ENCODE peak calls at places on chromosomes 13 and 19, in nine cellular contexts. One of them, this sample, is unnamed.

GRCh38 chr19:518292-519231 is 11.3 kb downstream of the TPGS1 start:
- DNase-seq in AG10803: peak; percentile 35
- DNase-seq in neural crest cell: peak; percentile 40
- DNase-seq in IMR-90: peak; percentile 63
- DNase-seq in A549: no peak
- DNase-seq in Calu3: no peak
- DNase-seq in cardiac fibroblast: peak; percentile 91
- DNase-seq in fibroblast of mammary gland: no peak
- DNase-seq in choroid plexus epithelial cell: no peak
- DNase-seq in this sample: no peak

GRCh38 chr19:17346109-17346671 is 8.8 kb downstream of the GTPBP3 start:
- DNase-seq in AG10803: peak; percentile 41
- DNase-seq in neural crest cell: peak; percentile 90
- DNase-seq in IMR-90: peak; percentile 42
- DNase-seq in A549: peak; percentile 58
- DNase-seq in Calu3: peak; percentile 81
- DNase-seq in cardiac fibroblast: peak; percentile 72
- DNase-seq in fibroblast of mammary gland: peak; percentile 54
- DNase-seq in choroid plexus epithelial cell: peak; percentile 68
- DNase-seq in this sample: no peak

GRCh38 chr13:44131069-44131614 is 242.5 kb upstream of the SERP2 start:
- DNase-seq in AG10803: no peak
- DNase-seq in neural crest cell: no peak
- DNase-seq in IMR-90: no peak
- DNase-seq in A549: no peak
- DNase-seq in Calu3: no peak
- DNase-seq in cardiac fibroblast: no peak
- DNase-seq in fibroblast of mammary gland: no peak
- DNase-seq in choroid plexus epithelial cell: no peak
- DNase-seq in this sample: no peak

GRCh38 chr19:33978286-33978685 is 181.6 kb downstream of the KCTD15 start:
- DNase-seq in AG10803: no peak
- DNase-seq in neural crest cell: no peak
- DNase-seq in IMR-90: no peak
- DNase-seq in A549: no peak
- DNase-seq in Calu3: no peak
- DNase-seq in cardiac fibroblast: no peak
- DNase-seq in fibroblast of mammary gland: no peak
- DNase-seq in choroid plexus epithelial cell: no peak
- DNase-seq in this sample: no peak

GRCh38 chr13:56893843-56894242 is 246.9 kb upstream of the PRR20A start:
- DNase-seq in AG10803: no peak
- DNase-seq in neural crest cell: no peak
- DNase-seq in IMR-90: no peak
- DNase-seq in A549: no peak
- DNase-seq in Calu3: no peak
- DNase-seq in cardiac fibroblast: no peak
- DNase-seq in fibroblast of mammary gland: no peak
- DNase-seq in choroid plexus epithelial cell: no peak
- DNase-seq in this sample: no peak

GRCh38 chr19:3816566-3817218 is 30.5 kb upstream of the MATK start:
- DNase-seq in AG10803: no peak
- DNase-seq in neural crest cell: no peak
- DNase-seq in IMR-90: no peak
- DNase-seq in A549: no peak
- DNase-seq in Calu3: no peak
- DNase-seq in cardiac fibroblast: no peak
- DNase-seq in fibroblast of mammary gland: no peak
- DNase-seq in choroid plexus epithelial cell: no peak
- DNase-seq in this sample: no peak

GRCh38 chr19:898663-899062 is 5.4 kb downstream of the RNU6-9 start:
- DNase-seq in AG10803: no peak
- DNase-seq in neural crest cell: no peak
- DNase-seq in IMR-90: no peak
- DNase-seq in A549: no peak
- DNase-seq in Calu3: no peak
- DNase-seq in cardiac fibroblast: no peak
- DNase-seq in fibroblast of mammary gland: no peak
- DNase-seq in choroid plexus epithelial cell: no peak
- DNase-seq in this sample: no peak

GRCh38 chr13:39253774-39254173 is 215.5 kb downstream of the NHLRC3 start:
- DNase-seq in AG10803: peak; percentile 3
- DNase-seq in neural crest cell: no peak
- DNase-seq in IMR-90: peak; percentile 59
- DNase-seq in A549: no peak
- DNase-seq in Calu3: no peak
- DNase-seq in cardiac fibroblast: peak; percentile 27
- DNase-seq in fibroblast of mammary gland: peak; percentile 8
- DNase-seq in choroid plexus epithelial cell: peak; percentile 83
- DNase-seq in this sample: no peak

GRCh38 chr13:78632956-78633355 is 26.0 kb downstream of the OBI1 start:
- DNase-seq in AG10803: no peak
- DNase-seq in neural crest cell: no peak
- DNase-seq in IMR-90: no peak
- DNase-seq in A549: no peak
- DNase-seq in Calu3: no peak
- DNase-seq in cardiac fibroblast: no peak
- DNase-seq in fibroblast of mammary gland: no peak
- DNase-seq in choroid plexus epithelial cell: no peak
- DNase-seq in this sample: no peak

GRCh38 chr13:48299591-48299990 is 4.0 kb upstream of the RB1 start:
- DNase-seq in AG10803: no peak
- DNase-seq in neural crest cell: no peak
- DNase-seq in IMR-90: no peak
- DNase-seq in A549: no peak
- DNase-seq in Calu3: no peak
- DNase-seq in cardiac fibroblast: no peak
- DNase-seq in fibroblast of mammary gland: no peak
- DNase-seq in choroid plexus epithelial cell: no peak
- DNase-seq in this sample: no peak

GRCh38 chr13:48302920-48303330 is 626 bp upstream of the RB1 start:
- DNase-seq in AG10803: peak; percentile 47
- DNase-seq in neural crest cell: no peak
- DNase-seq in IMR-90: peak; percentile 37
- DNase-seq in A549: no peak
- DNase-seq in Calu3: no peak
- DNase-seq in cardiac fibroblast: no peak
- DNase-seq in fibroblast of mammary gland: no peak
- DNase-seq in choroid plexus epithelial cell: peak; percentile 41
- DNase-seq in this sample: no peak

GRCh38 chr13:48304132-48304876 is 753 bp downstream of the RB1 start:
- DNase-seq in AG10803: peak; percentile 52
- DNase-seq in neural crest cell: peak; percentile 9
- DNase-seq in IMR-90: peak; percentile 55
- DNase-seq in A549: peak; percentile 6
- DNase-seq in Calu3: peak; percentile 6
- DNase-seq in cardiac fibroblast: peak; percentile 67
- DNase-seq in fibroblast of mammary gland: peak; percentile 52
- DNase-seq in choroid plexus epithelial cell: peak; percentile 63
- DNase-seq in this sample: no peak

DNA sequence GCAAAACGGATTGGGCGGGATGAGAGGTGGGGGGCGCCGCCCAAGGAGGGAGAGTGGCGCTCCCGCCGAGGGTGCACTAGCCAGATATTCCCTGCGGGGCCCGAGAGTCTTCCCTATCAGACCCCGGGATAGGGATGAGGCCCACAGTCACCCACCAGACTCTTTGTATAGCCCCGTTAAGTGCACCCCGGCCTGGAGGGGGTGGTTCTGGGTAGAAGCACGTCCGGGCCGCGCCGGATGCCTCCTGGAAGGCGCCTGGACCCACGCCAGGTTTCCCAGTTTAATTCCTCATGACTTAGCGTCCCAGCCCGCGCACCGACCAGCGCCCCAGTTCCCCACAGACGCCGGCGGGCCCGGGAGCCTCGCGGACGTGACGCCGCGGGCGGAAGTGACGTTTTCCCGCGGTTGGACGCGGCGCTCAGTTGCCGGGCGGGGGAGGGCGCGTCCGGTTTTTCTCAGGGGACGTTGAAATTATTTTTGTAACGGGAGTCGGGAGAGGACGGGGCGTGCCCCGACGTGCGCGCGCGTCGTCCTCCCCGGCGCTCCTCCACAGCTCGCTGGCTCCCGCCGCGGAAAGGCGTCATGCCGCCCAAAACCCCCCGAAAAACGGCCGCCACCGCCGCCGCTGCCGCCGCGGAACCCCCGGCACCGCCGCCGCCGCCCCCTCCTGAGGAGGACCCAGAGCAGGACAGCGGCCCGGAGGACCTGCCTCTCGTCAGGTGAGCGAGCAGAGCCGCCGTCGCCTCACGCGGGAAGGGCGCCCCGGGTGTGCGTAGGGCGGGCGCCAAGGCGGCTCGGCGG is at the start of gene RB1:
- DNase-seq in AG10803: peak; percentile 89
- DNase-seq in neural crest cell: peak; percentile 75
- DNase-seq in IMR-90: peak; percentile 87
- DNase-seq in A549: peak; percentile 57
- DNase-seq in Calu3: peak; percentile 91
- DNase-seq in cardiac fibroblast: peak; percentile 95
- DNase-seq in fibroblast of mammary gland: peak; percentile 90
- DNase-seq in choroid plexus epithelial cell: peak; percentile 87
- DNase-seq in this sample: peak; percentile 28
- TF ChIP-seq CTCF in AG10803: no peak
- TF ChIP-seq CTCF in neural crest cell: no peak
- TF ChIP-seq CTCF in IMR-90: no peak
- TF ChIP-seq CTCF in A549: no peak
- TF ChIP-seq CTCF in Calu3: no peak
- TF ChIP-seq CTCF in cardiac fibroblast: no peak
- TF ChIP-seq CTCF in fibroblast of mammary gland: no peak
- TF ChIP-seq CTCF in choroid plexus epithelial cell: no peak
- TF ChIP-seq CTCF in this sample: no peak

GRCh38 chr19:49801401-49801888 is 11.6 kb downstream of the FUZ start:
- DNase-seq in AG10803: no peak
- DNase-seq in neural crest cell: no peak
- DNase-seq in IMR-90: no peak
- DNase-seq in A549: no peak
- DNase-seq in Calu3: no peak
- DNase-seq in cardiac fibroblast: no peak
- DNase-seq in fibroblast of mammary gland: peak; percentile 31
- DNase-seq in choroid plexus epithelial cell: no peak
- DNase-seq in this sample: no peak

GRCh38 chr19:49803529-49803856 is 9.6 kb downstream of the FUZ start:
- DNase-seq in AG10803: no peak
- DNase-seq in neural crest cell: no peak
- DNase-seq in IMR-90: no peak
- DNase-seq in A549: no peak
- DNase-seq in Calu3: no peak
- DNase-seq in cardiac fibroblast: no peak
- DNase-seq in fibroblast of mammary gland: no peak
- DNase-seq in choroid plexus epithelial cell: no peak
- DNase-seq in this sample: no peak

GRCh38 chr19:49800771-49801170 is 12.3 kb downstream of the FUZ start:
- DNase-seq in AG10803: no peak
- DNase-seq in neural crest cell: no peak
- DNase-seq in IMR-90: no peak
- DNase-seq in A549: no peak
- DNase-seq in Calu3: no peak
- DNase-seq in cardiac fibroblast: no peak
- DNase-seq in fibroblast of mammary gland: no peak
- DNase-seq in choroid plexus epithelial cell: no peak
- DNase-seq in this sample: no peak

GRCh38 chr19:49802836-49803528 is 10.1 kb downstream of the FUZ start:
- DNase-seq in AG10803: no peak
- DNase-seq in neural crest cell: no peak
- DNase-seq in IMR-90: no peak
- DNase-seq in A549: no peak
- DNase-seq in Calu3: no peak
- DNase-seq in cardiac fibroblast: no peak
- DNase-seq in fibroblast of mammary gland: no peak
- DNase-seq in choroid plexus epithelial cell: no peak
- DNase-seq in this sample: no peak

GRCh38 chr19:49801966-49802661 is 11.0 kb downstream of the FUZ start:
- DNase-seq in AG10803: peak; percentile 84
- DNase-seq in neural crest cell: peak; percentile 33
- DNase-seq in IMR-90: peak; percentile 86
- DNase-seq in A549: no peak
- DNase-seq in Calu3: no peak
- DNase-seq in cardiac fibroblast: peak; percentile 93
- DNase-seq in fibroblast of mammary gland: peak; percentile 89
- DNase-seq in choroid plexus epithelial cell: peak; percentile 93
- DNase-seq in this sample: no peak
- TF ChIP-seq CTCF in AG10803: peak; percentile 49
- TF ChIP-seq CTCF in neural crest cell: no peak
- TF ChIP-seq CTCF in IMR-90: peak; percentile 38
- TF ChIP-seq CTCF in A549: no peak
- TF ChIP-seq CTCF in Calu3: no peak
- TF ChIP-seq CTCF in cardiac fibroblast: peak; percentile 40
- TF ChIP-seq CTCF in fibroblast of mammary gland: peak; percentile 49
- TF ChIP-seq CTCF in choroid plexus epithelial cell: peak; percentile 73
- TF ChIP-seq CTCF in this sample: peak; percentile 23

DNA sequence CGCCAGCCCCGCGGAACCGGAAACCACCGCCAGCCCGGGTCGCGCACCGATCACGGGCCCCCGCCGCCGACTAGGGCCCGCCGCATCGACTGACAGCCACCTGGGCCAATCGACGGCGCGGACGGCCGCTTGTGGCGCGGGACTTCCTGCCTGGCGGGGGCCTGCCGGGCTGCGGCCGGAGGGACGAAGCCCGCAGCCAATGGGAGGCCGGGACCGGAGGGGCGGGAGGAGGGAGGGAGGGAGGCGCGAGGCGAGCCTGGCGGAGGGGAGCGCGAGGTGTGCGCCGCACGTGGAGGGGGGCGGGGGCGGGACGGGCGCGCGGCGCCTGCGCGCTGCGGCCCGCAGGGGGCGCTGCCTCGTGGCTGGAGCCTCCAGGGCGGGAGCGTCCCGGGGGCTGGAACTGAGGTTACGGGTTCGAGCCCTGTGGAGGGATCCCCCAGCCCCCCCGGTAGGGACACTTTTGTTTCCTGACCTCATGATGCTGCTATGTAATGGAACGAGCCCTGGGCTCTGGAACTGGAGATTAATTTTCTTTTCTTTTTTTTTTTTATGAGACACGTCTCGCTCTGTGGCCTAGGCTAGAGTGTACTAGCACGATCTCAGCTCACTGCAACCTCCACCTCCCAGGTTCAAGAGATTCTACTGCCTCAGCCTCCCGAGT is at the start of gene MLLT1:
- DNase-seq in AG10803: peak; percentile 99
- DNase-seq in neural crest cell: peak; percentile 94
- DNase-seq in IMR-90: peak; percentile 96
- DNase-seq in A549: peak; percentile 94
- DNase-seq in Calu3: peak; percentile 95
- DNase-seq in cardiac fibroblast: peak; percentile 99
- DNase-seq in fibroblast of mammary gland: peak; percentile 94
- DNase-seq in choroid plexus epithelial cell: peak; percentile 98
- DNase-seq in this sample: peak; percentile 87
- TF ChIP-seq CTCF in AG10803: peak; percentile 48
- TF ChIP-seq CTCF in neural crest cell: peak; percentile 86
- TF ChIP-seq CTCF in IMR-90: peak; percentile 73
- TF ChIP-seq CTCF in A549: peak; percentile 74
- TF ChIP-seq CTCF in Calu3: peak; percentile 55
- TF ChIP-seq CTCF in cardiac fibroblast: peak; percentile 36
- TF ChIP-seq CTCF in fibroblast of mammary gland: peak; percentile 28
- TF ChIP-seq CTCF in choroid plexus epithelial cell: peak; percentile 52
- TF ChIP-seq CTCF in this sample: peak; percentile 80

DNA sequence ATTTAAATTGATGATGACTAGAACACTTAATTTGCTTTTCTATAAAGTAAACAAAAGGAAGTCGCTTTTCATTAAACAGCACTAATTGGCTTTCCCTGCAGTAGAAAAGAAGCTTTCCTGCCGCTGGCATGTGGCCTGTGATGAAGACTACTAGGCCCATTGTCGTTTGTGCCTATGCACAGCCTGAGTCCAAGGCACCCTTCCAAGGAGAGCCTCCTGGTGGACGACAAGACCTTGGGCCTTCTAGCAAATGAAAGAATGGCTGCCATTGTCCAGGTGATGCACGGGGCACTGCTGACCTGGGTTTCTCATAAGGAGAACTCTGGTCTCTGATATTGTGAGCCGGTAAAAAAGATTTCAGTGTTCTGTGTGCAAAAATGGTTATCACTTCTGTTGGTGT is 233.0 kb downstream of the COL4A1 start:
- DNase-seq in AG10803: no peak
- DNase-seq in neural crest cell: no peak
- DNase-seq in IMR-90: no peak
- DNase-seq in A549: no peak
- DNase-seq in Calu3: no peak
- DNase-seq in cardiac fibroblast: no peak
- DNase-seq in fibroblast of mammary gland: no peak
- DNase-seq in choroid plexus epithelial cell: no peak
- DNase-seq in this sample: no peak
- TF ChIP-seq CTCF in AG10803: no peak
- TF ChIP-seq CTCF in neural crest cell: no peak
- TF ChIP-seq CTCF in IMR-90: no peak
- TF ChIP-seq CTCF in A549: no peak
- TF ChIP-seq CTCF in Calu3: no peak
- TF ChIP-seq CTCF in cardiac fibroblast: no peak
- TF ChIP-seq CTCF in fibroblast of mammary gland: no peak
- TF ChIP-seq CTCF in choroid plexus epithelial cell: peak; percentile 19
- TF ChIP-seq CTCF in this sample: no peak